ENCODE peak calls at places on chromosome 17, in ten cellular contexts. Y is brain microvascular endothelial cell; Z is heart left ventricle; C is thoracic aorta; Q is naive thymus-derived CD4-positive, alpha-beta T cell; H is endodermal cell; B is neuronal stem cell; U is osteoblast; R is adrenal gland; F is dorsolateral prefrontal cortex. N is an unnamed sample.

GRCh38 chr17:63024716-63025115 is 58.7 kb downstream of the TANC2 start:
- DNase-seq in Y (no peak), Z (no peak), C (no peak), Q (no peak), H (no peak), B (no peak), U (no peak), R (no peak), F (no peak), N (no peak)

GRCh38 chr17:82050761-82051641 is 610 bp downstream of the RFNG start:
- DNase-seq in Y (no peak), Z (no peak), C (no peak), Q (no peak), H (peak; percentile 73), B (no peak), U (peak; percentile 96), R (no peak), F (no peak), N (no peak)

GRCh38 chr17:83173180-83173996 is 94.0 kb downstream of the METRNL start:
- DNase-seq in Y (no peak), Z (peak; percentile 3), C (no peak), Q (no peak), H (peak; percentile 49), B (no peak), U (peak; percentile 79), R (no peak), F (no peak), N (no peak)

GRCh38 chr17:10297691-10298090 is 75.1 kb downstream of the MYH13 start:
- DNase-seq in Y (no peak), Z (no peak), C (no peak), Q (no peak), H (no peak), B (no peak), U (no peak), R (no peak), F (no peak), N (no peak)

GRCh38 chr17:8939496-8940334 is 25.8 kb downstream of the PIK3R5 start:
- DNase-seq in Y (no peak), Z (no peak), C (no peak), Q (peak; percentile 60), H (peak; percentile 67), B (no peak), U (no peak), R (no peak), F (no peak), N (no peak)

GRCh38 chr17:45155483-45155882 is 6.2 kb upstream of the HEXIM2 start:
- DNase-seq in Y (no peak), Z (no peak), C (no peak), Q (no peak), H (no peak), B (no peak), U (no peak), R (no peak), F (no peak), N (no peak)

GRCh38 chr17:38701504-38702165 is 3.4 kb upstream of the MLLT6 start:
- DNase-seq in Y (no peak), Z (no peak), C (no peak), Q (peak; percentile 45), H (no peak), B (peak; percentile 42), U (peak; percentile 89), R (peak; percentile 56), F (no peak), N (no peak)

GRCh38 chr17:72299092-72299491 is 178.3 kb downstream of the SOX9 start:
- DNase-seq in Y (no peak), Z (no peak), C (no peak), Q (no peak), H (no peak), B (no peak), U (no peak), R (no peak), F (no peak), N (no peak)

GRCh38 chr17:80327518-80327917 is 66.9 kb downstream of the RNF213 start:
- DNase-seq in Y (no peak), Z (no peak), C (no peak), Q (no peak), H (no peak), B (no peak), U (no peak), R (peak; percentile 16), F (no peak), N (no peak)

GRCh38 chr17:48100591-48101011 is 677 bp downstream of the CBX1 start:
- DNase-seq in Y (peak; percentile 44), Z (peak; percentile 29), C (no peak), Q (no peak), H (peak; percentile 94), B (no peak), U (no peak), R (peak; percentile 55), F (peak; percentile 34), N (peak; percentile 42)

GRCh38 chr17:32593003-32593402 is 106.2 kb downstream of the CDK5R1 start:
- DNase-seq in Y (no peak), Z (no peak), C (no peak), Q (no peak), H (no peak), B (no peak), U (no peak), R (no peak), F (no peak), N (no peak)

GRCh38 chr17:80124351-80124981 is 22.5 kb downstream of the EIF4A3 start:
- DNase-seq in Y (no peak), Z (no peak), C (no peak), Q (no peak), H (peak; percentile 94), B (peak; percentile 36), U (peak; percentile 84), R (peak; percentile 2), F (no peak), N (no peak)

GRCh38 chr17:61540870-61541269 is 50.1 kb downstream of the NACA2 start:
- DNase-seq in Y (no peak), Z (no peak), C (no peak), Q (no peak), H (no peak), B (no peak), U (no peak), R (no peak), F (no peak), N (no peak)

GRCh38 chr17:38606646-38607611 is 1.2 kb upstream of the SRCIN1 start:
- DNase-seq in Y (no peak), Z (peak; percentile 62), C (no peak), Q (no peak), H (peak; percentile 79), B (no peak), U (peak; percentile 85), R (no peak), F (peak; percentile 69), N (peak; percentile 64)

GRCh38 chr17:7439462-7440112 is at the start of gene FGF11:
- DNase-seq in Y (no peak), Z (no peak), C (no peak), Q (no peak), H (peak; percentile 76), B (no peak), U (peak; percentile 59), R (peak; percentile 30), F (no peak), N (no peak)
- H3K4me3 ChIP-seq in Y (peak within 1 kb of the TSS; percentile 35), Z (peak within 1 kb of the TSS; percentile 55), C (peak within 1 kb of the TSS; percentile 83), Q (peak within 1 kb of the TSS; percentile 36), H (peak within 1 kb of the TSS; percentile 91), B (peak within 1 kb of the TSS; percentile 96), U (peak within 1 kb of the TSS; percentile 58), R (no peak within 1 kb of the TSS), F (peak within 1 kb of the TSS; percentile 42), N (peak within 1 kb of the TSS; percentile 59)

DNA sequence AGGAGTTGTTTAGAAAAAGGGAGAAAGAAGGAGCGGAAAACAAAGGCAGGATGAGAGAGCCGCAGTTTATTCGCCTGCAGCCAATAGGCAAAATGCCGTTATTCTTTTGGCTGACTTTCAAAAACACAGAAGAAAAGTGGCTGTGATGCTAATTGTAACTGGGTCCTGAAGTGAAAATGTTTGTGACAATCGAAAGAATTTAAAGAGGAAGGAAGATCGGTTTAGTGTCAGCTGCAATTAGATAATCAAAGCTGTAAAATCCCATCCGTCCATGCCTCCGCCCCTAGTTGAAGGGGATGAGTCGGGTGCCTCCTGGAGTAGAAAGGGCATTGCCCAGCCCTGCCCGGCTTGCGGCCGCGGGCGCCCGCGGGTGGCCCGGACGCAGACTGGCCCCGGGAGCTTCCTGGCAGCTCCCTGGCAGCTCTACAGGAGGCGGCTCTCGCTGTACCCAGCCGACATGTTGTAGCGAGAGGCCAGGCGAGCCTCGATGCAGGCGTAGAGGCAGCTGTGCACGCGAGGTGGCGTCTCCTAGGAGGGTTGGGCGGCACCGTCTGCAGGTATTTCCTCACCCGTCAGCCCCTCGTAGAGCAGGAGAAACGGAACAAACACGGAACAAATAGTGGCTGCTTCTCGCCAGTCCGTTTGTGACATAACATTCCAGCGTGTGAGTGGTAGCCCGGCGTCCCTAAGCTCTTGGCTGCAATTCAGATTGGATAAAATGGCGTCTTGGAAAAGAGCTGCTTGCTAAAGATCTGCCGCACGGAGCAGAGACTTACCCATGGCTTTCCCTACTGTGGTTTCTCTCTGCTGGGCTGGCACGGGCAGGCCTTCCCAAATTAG is 82.3 kb downstream of the TNRC6C start:
- DNase-seq in Y (peak; percentile 43), Z (peak; percentile 50), C (peak; percentile 3), Q (peak; percentile 37), H (peak; percentile 75), B (no peak), U (peak; percentile 89), R (peak; percentile 14), F (peak; percentile 80), N (peak; percentile 54)
- H3K27ac ChIP-seq in Y (peak overlapping the region; percentile 22), Z (peak overlapping the region; percentile 92), C (peak overlapping the region; percentile 80), Q (peak overlapping the region; percentile 62), H (no peak overlapping the region), B (no peak overlapping the region), U (peak overlapping the region; percentile 96), R (peak overlapping the region; percentile 82), F (peak overlapping the region; percentile 100), N (peak overlapping the region; percentile 88)

GRCh38 chr17:49887086-49887743 is 39.3 kb upstream of the TAC4 start:
- DNase-seq in Y (no peak), Z (no peak), C (no peak), Q (no peak), H (peak; percentile 95), B (no peak), U (no peak), R (peak; percentile 16), F (no peak), N (no peak)

GRCh38 chr17:49887744-49888360 is 40.0 kb upstream of the TAC4 start:
- DNase-seq in Y (no peak), Z (no peak), C (no peak), Q (no peak), H (peak; percentile 58), B (no peak), U (no peak), R (no peak), F (no peak), N (no peak)

GRCh38 chr17:49889500-49889899 is 41.6 kb upstream of the TAC4 start:
- DNase-seq in Y (no peak), Z (no peak), C (no peak), Q (no peak), H (peak; percentile 65), B (no peak), U (no peak), R (no peak), F (no peak), N (no peak)

GRCh38 chr17:49882434-49882833 is 34.6 kb upstream of the TAC4 start:
- DNase-seq in Y (no peak), Z (no peak), C (no peak), Q (no peak), H (no peak), B (no peak), U (no peak), R (no peak), F (no peak), N (no peak)

GRCh38 chr17:49886036-49886435 is 38.2 kb upstream of the TAC4 start:
- DNase-seq in Y (no peak), Z (no peak), C (no peak), Q (no peak), H (no peak), B (no peak), U (no peak), R (no peak), F (no peak), N (no peak)
- H3K27me3 ChIP-seq in Y (peaks cover 38% of the 10 kb centered on the region), Z (peaks cover 49% of the 10 kb centered on the region), C (peaks cover 6% of the 10 kb centered on the region), Q (peaks cover 8% of the 10 kb centered on the region), H (peaks cover 7% of the 10 kb centered on the region), B (peaks cover 84% of the 10 kb centered on the region), U (peaks cover 32% of the 10 kb centered on the region), R (peaks cover 18% of the 10 kb centered on the region), F (peaks cover 8% of the 10 kb centered on the region), N (peaks cover 55% of the 10 kb centered on the region)

GRCh38 chr17:7463368-7463846 is 16.0 kb downstream of the ZBTB4 start:
- DNase-seq in Y (no peak), Z (no peak), C (no peak), Q (no peak), H (no peak), B (no peak), U (peak; percentile 58), R (no peak), F (no peak), N (no peak)
- H3K4me3 ChIP-seq in Y (no peak overlapping the region), Z (no peak overlapping the region), C (no peak overlapping the region), Q (no peak overlapping the region), H (no peak overlapping the region), B (no peak overlapping the region), U (no peak overlapping the region), R (no peak overlapping the region), F (no peak overlapping the region), N (no peak overlapping the region)